ENCODE peak calls at places on chromosomes 5 and 9, in six cellular contexts. X is GM12878, N is SK-N-SH, S is H1, E is HepG2, A is K562. J is an unnamed sample.

GRCh38 chr9:752201-752600 is 89.3 kb upstream of the DMRT1 start:
- DNase-seq in S (no peak), E (no peak), A (no peak), X (no peak), N (no peak), J (no peak)

GRCh38 chr5:161167001-161167765 is 315.2 kb upstream of the ATP10B start:
- DNase-seq in S (no peak), N (no peak), A (no peak), X (no peak), E (no peak), J (no peak)

GRCh38 chr5:28914302-28914701 is 1875.9 kb upstream of the CDH9 start:
- DNase-seq in X (no peak), E (no peak), N (no peak), S (no peak), A (no peak), J (no peak)

GRCh38 chr5:111748304-111748763 is 8.7 kb downstream of the NREP start:
- DNase-seq in S (no peak), A (no peak), X (no peak), N (no peak), E (no peak), J (no peak)

GRCh38 chr5:8517461-8517860 is 648.5 kb downstream of the MTRR start:
- DNase-seq in E (no peak), S (no peak), X (no peak), A (no peak), N (no peak), J (peak)

GRCh38 chr9:35452481-35452880 is 37.4 kb upstream of the RUSC2 start:
- DNase-seq in E (no peak), A (no peak), N (no peak), X (no peak), S (no peak), J (no peak)

GRCh38 chr5:174581483-174581882 is 142.9 kb upstream of the MSX2 start:
- DNase-seq in N (peak), S (no peak), X (no peak), E (peak), A (peak), J (no peak)

GRCh38 chr9:91496351-91496750 is 72.7 kb upstream of the NFIL3 start:
- DNase-seq in E (no peak), X (no peak), A (no peak), N (no peak), S (no peak), J (no peak)

GRCh38 chr5:124580925-124581821 is 165.3 kb downstream of the ZNF608 start:
- DNase-seq in X (no peak), E (peak), S (peak), A (no peak), N (peak), J (no peak)

GRCh38 chr5:158152151-158152550 is 293.2 kb upstream of the CLINT1 start:
- DNase-seq in A (no peak), X (no peak), S (no peak), E (no peak), N (no peak), J (no peak)

GRCh38 chr9:21580636-21581353 is 98.7 kb upstream of the IFNE start:
- DNase-seq in A (no peak), N (no peak), S (no peak), X (no peak), E (no peak), J (no peak)

GRCh38 chr5:140548300-140548688 is 832 bp downstream of the EIF4EBP3 start:
- DNase-seq in N (no peak), S (no peak), A (no peak), X (no peak), E (no peak), J (no peak)

GRCh38 chr9:101705135-101705661 is 33.2 kb downstream of the GRIN3A start:
- DNase-seq in N (no peak), S (no peak), X (no peak), A (no peak), E (no peak), J (peak)

GRCh38 chr9:17600962-17601593 is 22.2 kb downstream of the SH3GL2 start:
- DNase-seq in N (no peak), A (no peak), S (no peak), X (no peak), E (no peak), J (no peak)

GRCh38 chr5:138054863-138055558 is 22.1 kb upstream of the FAM13B start:
- DNase-seq in A (peak), X (no peak), S (no peak), N (no peak), E (peak), J (no peak)

GRCh38 chr5:380701-381309 is 59.3 kb downstream of the AHRR start:
- DNase-seq in S (no peak), N (no peak), X (no peak), A (no peak), E (no peak), J (peak)

GRCh38 chr5:135190345-135191083 is 156.5 kb upstream of the PITX1 start:
- DNase-seq in X (no peak), E (no peak), S (no peak), A (no peak), N (no peak), J (no peak)

GRCh38 chr5:169980418-169981053 is at the start of gene INSYN2B:
- DNase-seq in S (peak), E (peak), X (no peak), A (peak), N (peak), J (peak)

GRCh38 chr9:92725726-92726125 is 38.9 kb downstream of the BICD2 start:
- DNase-seq in A (no peak), N (no peak), E (no peak), S (no peak), X (no peak), J (no peak)

GRCh38 chr9:114546851-114547250 is 40.7 kb upstream of the ATP6V1G1 start:
- DNase-seq in N (no peak), S (no peak), A (no peak), X (no peak), E (no peak), J (no peak)

GRCh38 chr5:118506453-118506852 is 481.9 kb downstream of the DTWD2 start:
- DNase-seq in S (no peak), A (no peak), N (no peak), E (no peak), X (peak), J (no peak)

GRCh38 chr5:68217476-68217984 is 2.0 kb downstream of the PIK3R1 start:
- DNase-seq in S (no peak), N (no peak), A (no peak), E (no peak), X (no peak), J (no peak)

GRCh38 chr5:166004006-166004405 is 2287.4 kb upstream of the WWC1 start:
- DNase-seq in S (no peak), X (no peak), E (no peak), A (no peak), N (no peak), J (no peak)

GRCh38 chr5:9350301-9350797 is 195.5 kb downstream of the SEMA5A start:
- DNase-seq in N (no peak), A (no peak), E (no peak), S (no peak), X (no peak), J (no peak)

DNA sequence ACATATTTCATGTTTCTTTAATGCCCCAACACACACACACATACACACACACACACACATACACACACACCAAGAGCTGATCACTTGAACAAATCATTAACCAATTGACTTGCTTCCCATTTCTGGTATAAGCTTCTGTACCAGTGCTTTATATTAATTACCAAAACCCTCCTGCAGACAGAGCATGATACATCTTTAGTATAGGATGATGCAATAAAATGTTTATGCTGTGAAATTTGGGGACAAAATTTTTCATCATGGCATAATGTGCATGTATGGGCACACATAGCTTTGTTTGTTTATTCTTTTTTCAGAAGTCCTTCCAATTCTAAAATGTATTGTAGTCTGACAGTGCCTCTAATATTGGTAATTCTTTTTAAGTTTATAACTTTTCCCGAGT is 34.5 kb downstream of the SLC1A3 start:
- DNase-seq in N (no peak), E (no peak), X (no peak), S (no peak), A (no peak), J (no peak)
- TF ChIP-seq GABPA in N (no peak), E (no peak), X (no peak), S (no peak), A (no peak), J (no peak)

GRCh38 chr9:109098960-109099308 is 20.8 kb downstream of the TMEM245 start:
- DNase-seq in E (no peak), S (no peak), A (no peak), N (no peak), X (no peak), J (no peak)

GRCh38 chr9:109101202-109101595 is 18.5 kb downstream of the TMEM245 start:
- DNase-seq in X (no peak), N (no peak), A (no peak), S (no peak), E (no peak), J (no peak)

GRCh38 chr9:109100543-109101201 is 19.1 kb downstream of the TMEM245 start:
- DNase-seq in X (no peak), A (no peak), N (no peak), S (no peak), E (no peak), J (no peak)

GRCh38 chr9:109098221-109098959 is 21.4 kb downstream of the TMEM245 start:
- DNase-seq in A (peak), X (no peak), S (no peak), N (peak), E (peak), J (no peak)

GRCh38 chr9:109101810-109102209 is 17.9 kb downstream of the TMEM245 start:
- DNase-seq in N (no peak), A (no peak), S (no peak), X (peak), E (no peak), J (no peak)
- TF ChIP-seq GABPA in N (no peak), A (no peak), S (no peak), X (no peak), E (no peak), J (no peak)

GRCh38 chr5:143498821-143499220 is 95.3 kb upstream of the NR3C1 start:
- DNase-seq in N (no peak), S (no peak), X (no peak), E (no peak), A (no peak), J (no peak)

GRCh38 chr5:143497749-143498148 is 94.3 kb upstream of the NR3C1 start:
- DNase-seq in N (no peak), E (no peak), X (no peak), S (no peak), A (no peak), J (no peak)

GRCh38 chr5:143495124-143495523 is 91.6 kb upstream of the NR3C1 start:
- DNase-seq in S (no peak), X (no peak), E (peak), N (no peak), A (no peak), J (peak)

GRCh38 chr5:143495823-143496275 is 92.4 kb upstream of the NR3C1 start:
- DNase-seq in A (no peak), E (no peak), N (no peak), X (no peak), S (no peak), J (peak)

GRCh38 chr5:143496928-143497327 is 93.4 kb upstream of the NR3C1 start:
- DNase-seq in S (no peak), E (peak), N (no peak), X (no peak), A (no peak), J (no peak)
- TF ChIP-seq GABPA in S (no peak), E (no peak), N (no peak), X (no peak), A (no peak), J (no peak)

GRCh38 chr9:8815219-8815618 is 1015.6 kb upstream of the DMAC1 start:
- DNase-seq in S (no peak), A (no peak), E (no peak), X (no peak), N (no peak), J (no peak)

GRCh38 chr9:8821910-8822666 is 1022.5 kb upstream of the DMAC1 start:
- DNase-seq in S (no peak), A (no peak), N (no peak), E (no peak), X (no peak), J (no peak)

GRCh38 chr9:8817335-8817734 is 1017.8 kb upstream of the DMAC1 start:
- DNase-seq in S (no peak), E (no peak), A (no peak), N (no peak), X (no peak), J (no peak)

DNA sequence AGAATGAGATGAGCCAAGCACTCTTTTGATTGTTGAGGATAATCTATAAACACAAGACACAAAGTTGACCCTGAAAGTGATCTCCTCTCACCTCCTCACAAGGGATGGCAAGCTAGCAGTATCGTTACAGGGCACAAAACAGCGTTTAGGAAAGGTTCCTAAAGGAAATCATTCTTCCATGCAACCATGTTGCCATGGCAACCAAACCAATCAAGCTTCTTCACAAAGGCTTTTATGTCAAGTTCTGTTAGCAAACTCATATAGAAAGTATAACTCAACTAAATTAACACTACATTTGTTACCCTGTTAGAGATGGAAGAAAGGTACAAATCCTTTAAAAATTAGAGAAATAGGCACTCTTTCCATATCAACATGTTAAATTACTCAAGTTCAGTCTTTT is 1016.8 kb upstream of the DMAC1 start:
- DNase-seq in N (peak), A (no peak), X (no peak), S (no peak), E (no peak), J (no peak)
- TF ChIP-seq GABPA in N (no peak), A (no peak), X (no peak), S (no peak), E (no peak), J (no peak)

DNA sequence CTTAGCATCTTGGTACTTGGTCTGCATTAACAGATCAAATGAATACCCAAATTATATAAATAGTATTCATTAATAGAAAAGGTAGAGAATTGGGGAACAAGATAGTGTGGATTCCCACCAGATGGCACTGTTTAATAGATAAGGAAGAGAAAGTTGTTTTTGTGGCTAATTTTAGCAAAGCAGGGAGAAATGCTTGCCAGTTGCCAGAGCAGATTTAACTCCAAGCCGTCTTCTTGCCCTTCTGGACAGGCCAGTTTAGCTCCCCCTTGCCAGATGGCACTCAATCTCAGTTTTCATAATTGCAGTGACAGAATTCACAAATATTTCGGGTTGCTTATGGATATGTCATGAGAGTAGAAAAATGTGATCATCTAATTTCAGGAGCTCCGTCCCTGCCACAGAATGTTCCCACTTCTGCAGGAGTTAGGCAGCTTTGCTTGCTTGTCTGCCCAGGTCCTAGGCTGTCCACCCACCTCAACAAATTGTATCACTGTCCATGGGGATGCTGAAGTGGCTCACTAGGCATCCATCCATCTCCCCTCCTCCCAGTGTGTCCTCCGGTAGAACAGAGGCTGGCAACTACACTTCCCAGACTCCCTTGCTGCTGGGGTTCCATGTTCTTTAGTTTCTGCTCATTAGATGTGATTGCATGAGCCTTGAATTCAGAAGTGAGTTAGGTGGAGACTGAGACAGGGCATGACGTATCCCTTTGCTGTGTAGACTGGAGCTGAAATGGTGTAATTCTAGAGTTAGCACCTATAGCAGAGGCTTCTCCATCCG is 11.8 kb upstream of the HEXB start:
- DNase-seq in E (peak), S (no peak), X (no peak), A (no peak), N (peak), J (no peak)
- TF ChIP-seq GABPA in E (peak), S (no peak), X (no peak), A (no peak), N (no peak), J (no peak)

J was measured in HL-60.